ENCODE peak calls at places on chromosomes 1 and 21, in seven cellular contexts. One of them, this sample, is unnamed.

GRCh38 chr1:10561497-10561896 is 86.7 kb downstream of the PEX14 start:
- DNase-seq in Calu3: no peak
- DNase-seq in psoas muscle: no peak
- DNase-seq in type B pancreatic cell: no peak
- DNase-seq in AG10803: peak
- DNase-seq in RWPE1: peak
- DNase-seq in right lobe of liver: no peak
- DNase-seq in this sample: no peak

GRCh38 chr1:167627865-167628641 is 2.0 kb upstream of the RCSD1 start:
- DNase-seq in Calu3: no peak
- DNase-seq in psoas muscle: peak
- DNase-seq in type B pancreatic cell: peak
- DNase-seq in AG10803: no peak
- DNase-seq in RWPE1: no peak
- DNase-seq in right lobe of liver: no peak
- DNase-seq in this sample: no peak

GRCh38 chr1:13627128-13627527 is 43.5 kb downstream of the PDPN start:
- DNase-seq in Calu3: no peak
- DNase-seq in psoas muscle: no peak
- DNase-seq in type B pancreatic cell: no peak
- DNase-seq in AG10803: no peak
- DNase-seq in RWPE1: no peak
- DNase-seq in right lobe of liver: no peak
- DNase-seq in this sample: no peak

GRCh38 chr1:63274371-63274770 is 48.0 kb upstream of the FOXD3 start:
- DNase-seq in Calu3: no peak
- DNase-seq in psoas muscle: no peak
- DNase-seq in type B pancreatic cell: no peak
- DNase-seq in AG10803: no peak
- DNase-seq in RWPE1: no peak
- DNase-seq in right lobe of liver: no peak
- DNase-seq in this sample: no peak

GRCh38 chr1:216055004-216055403 is 368.2 kb downstream of the USH2A start:
- DNase-seq in Calu3: no peak
- DNase-seq in psoas muscle: no peak
- DNase-seq in type B pancreatic cell: no peak
- DNase-seq in AG10803: no peak
- DNase-seq in RWPE1: no peak
- DNase-seq in right lobe of liver: no peak
- DNase-seq in this sample: no peak

GRCh38 chr1:23249785-23250184 is 32.5 kb upstream of the HTR1D start:
- DNase-seq in Calu3: no peak
- DNase-seq in psoas muscle: no peak
- DNase-seq in type B pancreatic cell: no peak
- DNase-seq in AG10803: no peak
- DNase-seq in RWPE1: no peak
- DNase-seq in right lobe of liver: no peak
- DNase-seq in this sample: no peak

GRCh38 chr1:80799457-80799856 is 1001.3 kb upstream of the ADGRL2 start:
- DNase-seq in Calu3: no peak
- DNase-seq in psoas muscle: no peak
- DNase-seq in type B pancreatic cell: no peak
- DNase-seq in AG10803: no peak
- DNase-seq in RWPE1: no peak
- DNase-seq in right lobe of liver: no peak
- DNase-seq in this sample: no peak

GRCh38 chr1:91884459-91885290 is 1.3 kb downstream of the TGFBR3 start:
- DNase-seq in Calu3: peak
- DNase-seq in psoas muscle: peak
- DNase-seq in type B pancreatic cell: no peak
- DNase-seq in AG10803: peak
- DNase-seq in RWPE1: no peak
- DNase-seq in right lobe of liver: peak
- DNase-seq in this sample: no peak

GRCh38 chr1:118902299-118903270 is 85.6 kb downstream of the TBX15 start:
- DNase-seq in Calu3: no peak
- DNase-seq in psoas muscle: no peak
- DNase-seq in type B pancreatic cell: no peak
- DNase-seq in AG10803: peak
- DNase-seq in RWPE1: no peak
- DNase-seq in right lobe of liver: no peak
- DNase-seq in this sample: no peak

GRCh38 chr1:213131851-213132655 is 81.0 kb downstream of the RPS6KC1 start:
- DNase-seq in Calu3: no peak
- DNase-seq in psoas muscle: no peak
- DNase-seq in type B pancreatic cell: no peak
- DNase-seq in AG10803: no peak
- DNase-seq in RWPE1: no peak
- DNase-seq in right lobe of liver: no peak
- DNase-seq in this sample: no peak

GRCh38 chr1:183582021-183582746 is 8.1 kb downstream of the NCF2 start:
- DNase-seq in Calu3: no peak
- DNase-seq in psoas muscle: no peak
- DNase-seq in type B pancreatic cell: no peak
- DNase-seq in AG10803: no peak
- DNase-seq in RWPE1: no peak
- DNase-seq in right lobe of liver: no peak
- DNase-seq in this sample: no peak

GRCh38 chr21:9839011-9839661 is 682.2 kb upstream of the TPTE start:
- DNase-seq in Calu3: no peak
- DNase-seq in psoas muscle: peak
- DNase-seq in type B pancreatic cell: no peak
- DNase-seq in AG10803: no peak
- DNase-seq in RWPE1: no peak
- DNase-seq in right lobe of liver: peak
- DNase-seq in this sample: peak

GRCh38 chr1:100597069-100597741 is 59.3 kb downstream of the GPR88 start:
- DNase-seq in Calu3: no peak
- DNase-seq in psoas muscle: no peak
- DNase-seq in type B pancreatic cell: no peak
- DNase-seq in AG10803: peak
- DNase-seq in RWPE1: no peak
- DNase-seq in right lobe of liver: no peak
- DNase-seq in this sample: no peak

GRCh38 chr1:39204441-39205081 is at the start of gene MACF1:
- DNase-seq in Calu3: no peak
- DNase-seq in psoas muscle: peak
- DNase-seq in type B pancreatic cell: no peak
- DNase-seq in AG10803: peak
- DNase-seq in RWPE1: peak
- DNase-seq in right lobe of liver: no peak
- DNase-seq in this sample: no peak

GRCh38 chr1:94045465-94046056 is 75.4 kb downstream of the ABCA4 start:
- DNase-seq in Calu3: peak
- DNase-seq in psoas muscle: peak
- DNase-seq in type B pancreatic cell: peak
- DNase-seq in AG10803: peak
- DNase-seq in RWPE1: peak
- DNase-seq in right lobe of liver: peak
- DNase-seq in this sample: peak

GRCh38 chr1:8121261-8122159 is 95.4 kb upstream of the ERRFI1 start:
- DNase-seq in Calu3: peak
- DNase-seq in psoas muscle: no peak
- DNase-seq in type B pancreatic cell: no peak
- DNase-seq in AG10803: peak
- DNase-seq in RWPE1: peak
- DNase-seq in right lobe of liver: no peak
- DNase-seq in this sample: no peak

GRCh38 chr1:171219751-171220385 is 28.4 kb upstream of the FMO1 start:
- DNase-seq in Calu3: no peak
- DNase-seq in psoas muscle: no peak
- DNase-seq in type B pancreatic cell: no peak
- DNase-seq in AG10803: peak
- DNase-seq in RWPE1: no peak
- DNase-seq in right lobe of liver: no peak
- DNase-seq in this sample: no peak

GRCh38 chr21:44485254-44485793 is 30.0 kb downstream of the LRRC3 start:
- DNase-seq in Calu3: no peak
- DNase-seq in psoas muscle: peak
- DNase-seq in type B pancreatic cell: peak
- DNase-seq in AG10803: peak
- DNase-seq in RWPE1: no peak
- DNase-seq in right lobe of liver: peak
- DNase-seq in this sample: no peak
- TF ChIP-seq CTCF in Calu3: no peak
- TF ChIP-seq CTCF in psoas muscle: no peak
- TF ChIP-seq CTCF in type B pancreatic cell: peak
- TF ChIP-seq CTCF in AG10803: peak
- TF ChIP-seq CTCF in RWPE1: no peak
- TF ChIP-seq CTCF in right lobe of liver: no peak
- TF ChIP-seq CTCF in this sample: peak

GRCh38 chr1:17102232-17102631 is 17.0 kb downstream of the PADI2 start:
- DNase-seq in Calu3: no peak
- DNase-seq in psoas muscle: peak
- DNase-seq in type B pancreatic cell: no peak
- DNase-seq in AG10803: no peak
- DNase-seq in RWPE1: no peak
- DNase-seq in right lobe of liver: no peak
- DNase-seq in this sample: no peak

GRCh38 chr1:17099941-17100340 is 19.3 kb downstream of the PADI2 start:
- DNase-seq in Calu3: no peak
- DNase-seq in psoas muscle: no peak
- DNase-seq in type B pancreatic cell: no peak
- DNase-seq in AG10803: no peak
- DNase-seq in RWPE1: no peak
- DNase-seq in right lobe of liver: no peak
- DNase-seq in this sample: no peak

GRCh38 chr1:17097787-17098186 is 21.5 kb downstream of the PADI2 start:
- DNase-seq in Calu3: peak
- DNase-seq in psoas muscle: no peak
- DNase-seq in type B pancreatic cell: no peak
- DNase-seq in AG10803: no peak
- DNase-seq in RWPE1: no peak
- DNase-seq in right lobe of liver: no peak
- DNase-seq in this sample: no peak

GRCh38 chr1:17098440-17099317 is 20.6 kb downstream of the PADI2 start:
- DNase-seq in Calu3: no peak
- DNase-seq in psoas muscle: peak
- DNase-seq in type B pancreatic cell: no peak
- DNase-seq in AG10803: peak
- DNase-seq in RWPE1: no peak
- DNase-seq in right lobe of liver: no peak
- DNase-seq in this sample: no peak

DNA sequence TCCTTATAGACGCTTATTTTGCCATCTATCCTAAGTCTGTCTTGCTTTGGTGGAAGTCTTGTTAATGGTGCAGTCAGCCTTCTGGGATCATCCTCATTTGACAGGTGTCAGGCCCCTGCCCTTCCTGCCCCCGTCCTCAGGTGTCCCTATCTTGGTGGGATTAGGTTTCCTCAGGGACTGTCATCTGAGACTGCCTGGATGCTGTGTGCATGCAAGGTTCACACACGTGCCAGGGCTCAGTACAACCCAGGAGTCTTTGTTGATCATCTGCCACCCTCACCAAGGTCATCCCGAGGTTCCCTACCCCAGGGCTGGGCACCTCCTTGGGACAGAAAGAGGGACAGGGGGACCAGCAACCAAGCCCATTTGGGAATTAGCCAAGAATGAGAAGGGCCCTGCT is 18.0 kb downstream of the PADI2 start:
- DNase-seq in Calu3: no peak
- DNase-seq in psoas muscle: peak
- DNase-seq in type B pancreatic cell: no peak
- DNase-seq in AG10803: no peak
- DNase-seq in RWPE1: no peak
- DNase-seq in right lobe of liver: no peak
- DNase-seq in this sample: no peak
- TF ChIP-seq CTCF in Calu3: no peak
- TF ChIP-seq CTCF in psoas muscle: no peak
- TF ChIP-seq CTCF in type B pancreatic cell: no peak
- TF ChIP-seq CTCF in AG10803: no peak
- TF ChIP-seq CTCF in RWPE1: no peak
- TF ChIP-seq CTCF in right lobe of liver: no peak
- TF ChIP-seq CTCF in this sample: no peak

GRCh38 chr1:147633759-147634158 is 36.6 kb downstream of the ACP6 start:
- DNase-seq in Calu3: no peak
- DNase-seq in psoas muscle: no peak
- DNase-seq in type B pancreatic cell: no peak
- DNase-seq in AG10803: no peak
- DNase-seq in RWPE1: no peak
- DNase-seq in right lobe of liver: no peak
- DNase-seq in this sample: no peak

GRCh38 chr1:147635342-147635741 is 35.0 kb downstream of the ACP6 start:
- DNase-seq in Calu3: no peak
- DNase-seq in psoas muscle: no peak
- DNase-seq in type B pancreatic cell: no peak
- DNase-seq in AG10803: no peak
- DNase-seq in RWPE1: no peak
- DNase-seq in right lobe of liver: no peak
- DNase-seq in this sample: no peak

GRCh38 chr1:147634645-147635044 is 35.7 kb downstream of the ACP6 start:
- DNase-seq in Calu3: no peak
- DNase-seq in psoas muscle: no peak
- DNase-seq in type B pancreatic cell: no peak
- DNase-seq in AG10803: no peak
- DNase-seq in RWPE1: no peak
- DNase-seq in right lobe of liver: no peak
- DNase-seq in this sample: no peak

GRCh38 chr1:147640553-147641165 is 29.7 kb downstream of the ACP6 start:
- DNase-seq in Calu3: peak
- DNase-seq in psoas muscle: peak
- DNase-seq in type B pancreatic cell: no peak
- DNase-seq in AG10803: peak
- DNase-seq in RWPE1: peak
- DNase-seq in right lobe of liver: peak
- DNase-seq in this sample: peak

DNA sequence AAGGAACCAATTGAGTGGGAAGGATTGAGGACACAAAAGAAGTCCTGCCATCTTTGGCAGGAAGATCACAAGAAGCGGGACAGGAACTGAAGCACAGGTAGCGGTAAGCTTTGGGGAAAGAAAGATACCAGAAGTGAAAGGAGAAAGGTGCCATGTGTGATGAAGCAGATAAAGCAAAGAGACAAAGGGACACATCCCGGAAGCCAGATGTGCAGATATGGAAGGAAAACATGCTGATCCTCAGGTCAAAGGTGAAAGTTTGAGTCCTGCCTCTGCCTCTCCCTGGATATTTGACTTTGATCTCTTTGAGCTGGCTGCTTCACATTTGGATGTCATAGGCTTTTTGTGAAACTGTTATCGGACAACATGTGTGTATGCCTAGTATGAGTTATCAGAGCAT is 34.0 kb downstream of the ACP6 start:
- DNase-seq in Calu3: no peak
- DNase-seq in psoas muscle: no peak
- DNase-seq in type B pancreatic cell: no peak
- DNase-seq in AG10803: no peak
- DNase-seq in RWPE1: no peak
- DNase-seq in right lobe of liver: no peak
- DNase-seq in this sample: no peak
- TF ChIP-seq CTCF in Calu3: no peak
- TF ChIP-seq CTCF in psoas muscle: no peak
- TF ChIP-seq CTCF in type B pancreatic cell: no peak
- TF ChIP-seq CTCF in AG10803: no peak
- TF ChIP-seq CTCF in RWPE1: no peak
- TF ChIP-seq CTCF in right lobe of liver: no peak
- TF ChIP-seq CTCF in this sample: no peak

GRCh38 chr1:246608616-246609376 is 42.5 kb downstream of the CNST start:
- DNase-seq in Calu3: peak
- DNase-seq in psoas muscle: peak
- DNase-seq in type B pancreatic cell: no peak
- DNase-seq in AG10803: peak
- DNase-seq in RWPE1: peak
- DNase-seq in right lobe of liver: peak
- DNase-seq in this sample: no peak
- TF ChIP-seq CTCF in Calu3: peak
- TF ChIP-seq CTCF in psoas muscle: peak
- TF ChIP-seq CTCF in type B pancreatic cell: no peak
- TF ChIP-seq CTCF in AG10803: peak
- TF ChIP-seq CTCF in RWPE1: no peak
- TF ChIP-seq CTCF in right lobe of liver: peak
- TF ChIP-seq CTCF in this sample: peak

GRCh38 chr1:154584267-154584994 is 16.9 kb downstream of the CHRNB2 start:
- DNase-seq in Calu3: no peak
- DNase-seq in psoas muscle: no peak
- DNase-seq in type B pancreatic cell: no peak
- DNase-seq in AG10803: no peak
- DNase-seq in RWPE1: no peak
- DNase-seq in right lobe of liver: no peak
- DNase-seq in this sample: no peak
- TF ChIP-seq CTCF in Calu3: no peak
- TF ChIP-seq CTCF in psoas muscle: no peak
- TF ChIP-seq CTCF in type B pancreatic cell: no peak
- TF ChIP-seq CTCF in AG10803: no peak
- TF ChIP-seq CTCF in RWPE1: no peak
- TF ChIP-seq CTCF in right lobe of liver: no peak
- TF ChIP-seq CTCF in this sample: no peak